ENCODE peak calls at places on chromosomes 6 and 20, in seven cellular contexts. D is adrenal gland; U is CD8-positive, alpha-beta memory T cell; G is fibroblast of lung; W is GM23338; J is cardiac muscle cell; Z is OCI-LY7. B is an unnamed sample.

GRCh38 chr6:155171109-155171746 is 92.6 kb upstream of the CLDN20 start:
- DNase-seq in U (peak; percentile 76), W (no peak), Z (no peak), J (no peak), G (peak; percentile 91), D (peak; percentile 49), B (no peak)

GRCh38 chr6:95866732-95867131 is 149.0 kb upstream of the FUT9 start:
- DNase-seq in J (peak; percentile 34), G (no peak), U (no peak), D (no peak), Z (peak; percentile 9), W (peak; percentile 67), B (no peak)

GRCh38 chr6:14540276-14540675 is 422.7 kb downstream of the CD83 start:
- DNase-seq in D (no peak), J (no peak), G (peak; percentile 41), W (no peak), Z (no peak), U (no peak), B (no peak)

GRCh38 chr6:145529582-145529981 is 205.7 kb downstream of the EPM2A start:
- DNase-seq in G (no peak), Z (no peak), W (no peak), D (no peak), U (no peak), J (no peak), B (no peak)

GRCh38 chr20:51402201-51402600 is 140.3 kb downstream of the NFATC2 start:
- DNase-seq in G (peak; percentile 67), U (peak; percentile 71), Z (peak; percentile 59), D (no peak), J (no peak), W (no peak), B (no peak)

GRCh38 chr6:158283304-158284005 is 28.8 kb upstream of the TULP4 start:
- DNase-seq in U (peak; percentile 32), D (no peak), J (peak; percentile 28), Z (peak; percentile 22), W (peak; percentile 54), G (peak; percentile 67), B (no peak)

GRCh38 chr6:1873781-1874180 is 264.1 kb downstream of the FOXC1 start:
- DNase-seq in J (no peak), G (no peak), W (no peak), Z (no peak), D (no peak), U (no peak), B (no peak)

GRCh38 chr20:53444386-53444785 is 149.3 kb downstream of the ZNF217 start:
- DNase-seq in D (peak; percentile 36), J (no peak), Z (no peak), G (no peak), W (no peak), U (no peak), B (no peak)

GRCh38 chr20:4472906-4473305 is 248.8 kb upstream of the PRND start:
- DNase-seq in W (no peak), Z (no peak), J (no peak), D (no peak), G (peak; percentile 42), U (no peak), B (no peak)

GRCh38 chr6:79277109-79277508 is 42.6 kb upstream of the HMGN3 start:
- DNase-seq in Z (no peak), G (peak; percentile 45), W (no peak), U (no peak), J (no peak), D (no peak), B (no peak)

GRCh38 chr6:41503841-41504525 is 42.2 kb upstream of the FOXP4 start:
- DNase-seq in Z (no peak), D (no peak), J (no peak), W (peak; percentile 72), G (peak; percentile 50), U (no peak), B (peak; percentile 72)

GRCh38 chr6:147949981-147950622 is 392.5 kb upstream of the SASH1 start:
- DNase-seq in W (no peak), D (no peak), U (no peak), G (peak; percentile 34), Z (no peak), J (no peak), B (peak; percentile 5)

GRCh38 chr6:30776361-30777223 is 32.2 kb upstream of the IER3 start:
- DNase-seq in Z (no peak), G (no peak), D (no peak), W (no peak), J (no peak), U (no peak), B (no peak)

GRCh38 chr6:34425132-34425497 is 754 bp downstream of the RPS10 start:
- DNase-seq in G (peak; percentile 22), W (no peak), U (no peak), J (no peak), D (no peak), Z (peak; percentile 23), B (no peak)

GRCh38 chr6:14401181-14401745 is 283.7 kb downstream of the CD83 start:
- DNase-seq in W (no peak), Z (no peak), G (no peak), U (no peak), J (peak; percentile 45), D (no peak), B (peak; percentile 6)

GRCh38 chr6:5517781-5518180 is 256.5 kb downstream of the FARS2 start:
- DNase-seq in D (no peak), Z (no peak), G (no peak), U (peak; percentile 31), J (no peak), W (no peak), B (no peak)

GRCh38 chr6:138088307-138088744 is 18.9 kb downstream of the PERP start:
- DNase-seq in D (peak; percentile 29), G (peak; percentile 91), U (no peak), Z (no peak), W (no peak), J (no peak), B (no peak)

GRCh38 chr6:104669483-104669882 is 190.2 kb downstream of the HACE1 start:
- DNase-seq in U (no peak), W (no peak), J (no peak), D (no peak), G (no peak), Z (no peak), B (no peak)

GRCh38 chr6:136037885-136038460 is 186.5 kb downstream of the PDE7B start:
- DNase-seq in J (peak; percentile 17), D (no peak), G (peak; percentile 81), Z (no peak), U (no peak), W (no peak), B (no peak)

GRCh38 chr20:32607727-32608663 is 22.9 kb upstream of the NOL4L start:
- DNase-seq in Z (no peak), G (no peak), J (no peak), U (no peak), W (no peak), D (no peak), B (no peak)

GRCh38 chr6:115882174-115882573 is 178.5 kb downstream of the FRK start:
- DNase-seq in D (no peak), G (no peak), U (no peak), Z (no peak), J (no peak), W (no peak), B (peak; percentile 19)
- H3K4me1 ChIP-seq in D (no peaks in the 10 kb centered on the region), G (no peaks in the 10 kb centered on the region), U (no peaks in the 10 kb centered on the region), Z (no peaks in the 10 kb centered on the region), J (no peaks in the 10 kb centered on the region), W (no peaks in the 10 kb centered on the region), B (no peaks in the 10 kb centered on the region)

DNA sequence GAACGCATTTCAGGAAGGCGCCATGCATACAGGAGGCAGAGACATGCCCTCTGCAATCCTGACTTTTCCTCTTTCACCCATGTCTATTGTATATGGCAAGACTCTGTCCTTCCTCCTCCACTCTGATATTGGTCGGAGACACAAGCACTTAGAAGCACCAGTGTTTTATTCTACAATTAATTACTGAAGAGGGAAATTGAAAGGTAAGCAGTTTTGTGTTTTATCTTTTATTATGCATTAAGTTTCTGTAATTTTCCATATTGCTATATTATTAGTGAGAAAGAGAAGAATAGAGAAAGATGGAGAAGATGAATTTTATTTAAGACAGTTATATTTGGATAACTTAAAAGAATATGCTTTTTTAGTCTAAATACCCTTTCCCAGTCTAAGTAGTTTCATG is 13.5 kb downstream of the ARID1B start:
- DNase-seq in J (no peak), U (no peak), W (no peak), Z (no peak), G (no peak), D (no peak), B (no peak)
- H3K4me1 ChIP-seq in J (peaks cover 54% of the 10 kb centered on the region), U (peaks cover 81% of the 10 kb centered on the region), W (peaks cover 68% of the 10 kb centered on the region), Z (peaks cover 91% of the 10 kb centered on the region), G (peaks cover 5% of the 10 kb centered on the region), D (peaks cover 62% of the 10 kb centered on the region), B (peaks cover 5% of the 10 kb centered on the region)

GRCh38 chr20:58406422-58407001 is 17.5 kb downstream of the VAPB start:
- DNase-seq in J (no peak), G (no peak), W (no peak), Z (no peak), D (no peak), U (no peak), B (no peak)
- H3K4me1 ChIP-seq in J (peaks cover 13% of the 10 kb centered on the region), G (peaks cover 2% of the 10 kb centered on the region), W (peaks cover 37% of the 10 kb centered on the region), Z (peaks cover 56% of the 10 kb centered on the region), D (peaks cover 57% of the 10 kb centered on the region), U (peaks cover 68% of the 10 kb centered on the region), B (peaks cover 7% of the 10 kb centered on the region)

DNA sequence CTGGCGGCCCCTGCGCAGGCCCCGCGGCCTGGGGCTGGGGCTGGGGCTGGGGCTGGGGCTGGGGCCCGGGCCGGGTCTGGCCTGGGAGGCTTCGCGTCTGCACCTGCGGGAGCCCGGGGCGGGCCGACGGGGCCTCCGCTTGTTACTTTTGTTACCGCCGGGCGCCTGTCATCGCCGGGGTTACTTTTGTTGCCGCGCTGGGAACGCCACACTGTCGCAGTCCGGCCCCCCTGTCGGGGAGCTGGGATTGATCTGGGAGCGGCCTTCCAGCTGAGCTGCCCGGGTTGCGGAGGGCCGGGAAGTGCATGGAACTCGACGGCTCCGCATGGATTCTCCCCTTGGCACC is 703 bp downstream of the OGFR start:
- DNase-seq in Z (peak; percentile 63), W (peak; percentile 62), U (no peak), D (peak; percentile 50), G (no peak), J (peak; percentile 57), B (peak; percentile 59)
- H3K4me1 ChIP-seq in Z (peaks cover 35% of the 10 kb centered on the region), W (peaks cover 10% of the 10 kb centered on the region), U (peaks cover 39% of the 10 kb centered on the region), D (peaks cover 17% of the 10 kb centered on the region), G (no peaks in the 10 kb centered on the region), J (peaks cover 8% of the 10 kb centered on the region), B (peaks cover 8% of the 10 kb centered on the region)

DNA sequence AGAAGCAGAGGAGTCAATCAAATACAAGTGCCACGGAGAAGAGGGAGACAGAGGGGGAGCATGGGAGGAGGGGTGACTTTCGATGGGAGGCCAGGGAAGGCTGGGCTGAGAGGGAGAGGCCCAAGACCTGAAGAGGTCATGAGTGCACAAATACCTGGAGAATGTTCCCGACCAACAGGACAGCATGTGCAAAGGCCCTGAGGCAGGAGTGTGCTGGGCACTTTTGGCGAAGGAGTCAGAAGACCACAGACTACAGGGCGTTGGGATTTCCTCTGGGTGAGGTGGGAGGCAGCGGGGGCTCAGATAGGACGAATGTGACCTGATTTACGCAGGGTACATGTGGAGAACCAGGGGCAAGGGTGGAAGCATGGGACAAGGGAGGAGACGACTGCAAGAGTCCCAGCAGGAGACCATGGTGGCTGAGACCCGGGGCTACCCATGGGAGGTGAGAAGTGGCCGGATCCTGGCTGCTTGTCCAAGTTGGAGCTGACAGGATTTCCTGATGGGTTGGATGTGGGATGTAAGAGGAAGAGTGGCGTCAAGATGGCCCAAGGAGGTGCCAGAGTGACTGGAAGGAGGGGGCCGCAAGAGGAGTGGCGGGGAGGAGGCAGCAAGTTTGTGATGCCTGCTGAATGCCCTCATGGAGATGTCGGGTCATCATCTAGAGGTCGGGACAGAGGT is 23.4 kb downstream of the PREX1 start:
- DNase-seq in W (no peak), D (no peak), J (no peak), U (no peak), Z (no peak), G (no peak), B (no peak)
- H3K4me1 ChIP-seq in W (no peaks in the 10 kb centered on the region), D (peaks cover 29% of the 10 kb centered on the region), J (peaks cover 10% of the 10 kb centered on the region), U (peaks cover 45% of the 10 kb centered on the region), Z (peaks cover 15% of the 10 kb centered on the region), G (no peaks in the 10 kb centered on the region), B (peaks cover 10% of the 10 kb centered on the region)

GRCh38 chr6:168043193-168043847 is 35.7 kb downstream of the FRMD1 start:
- DNase-seq in U (no peak), D (no peak), G (no peak), Z (no peak), J (no peak), W (no peak), B (no peak)
- H3K4me1 ChIP-seq in U (no peaks in the 10 kb centered on the region), D (no peaks in the 10 kb centered on the region), G (no peaks in the 10 kb centered on the region), Z (no peaks in the 10 kb centered on the region), J (no peaks in the 10 kb centered on the region), W (no peaks in the 10 kb centered on the region), B (no peaks in the 10 kb centered on the region)

B was measured in SJCRH30.